ENCODE peak calls at places on chromosomes 4 and X, in eight cellular contexts. One of them, this sample, is unnamed.

GRCh38 chrX:78455901-78456300 is 128.5 kb upstream of the CYSLTR1 start:
- DNase-seq in transverse colon: no peak
- DNase-seq in fibroblast of lung: peak; percentile 33
- DNase-seq in A673: no peak
- DNase-seq in right atrium auricular region: no peak
- DNase-seq in AG04449: no peak
- DNase-seq in GM06990: no peak
- DNase-seq in suprapubic skin: no peak
- DNase-seq in this sample: peak; percentile 0

GRCh38 chr4:5378002-5378401 is 326.7 kb downstream of the STK32B start:
- DNase-seq in transverse colon: no peak
- DNase-seq in fibroblast of lung: no peak
- DNase-seq in A673: peak; percentile 62
- DNase-seq in right atrium auricular region: no peak
- DNase-seq in AG04449: no peak
- DNase-seq in GM06990: no peak
- DNase-seq in suprapubic skin: peak; percentile 69
- DNase-seq in this sample: no peak

GRCh38 chr4:52259978-52260377 is 208.9 kb downstream of the SPATA18 start:
- DNase-seq in transverse colon: no peak
- DNase-seq in fibroblast of lung: no peak
- DNase-seq in A673: no peak
- DNase-seq in right atrium auricular region: no peak
- DNase-seq in AG04449: no peak
- DNase-seq in GM06990: no peak
- DNase-seq in suprapubic skin: no peak
- DNase-seq in this sample: no peak

GRCh38 chr4:14879643-14880042 is 122.6 kb upstream of the CPEB2 start:
- DNase-seq in transverse colon: no peak
- DNase-seq in fibroblast of lung: no peak
- DNase-seq in A673: no peak
- DNase-seq in right atrium auricular region: no peak
- DNase-seq in AG04449: no peak
- DNase-seq in GM06990: no peak
- DNase-seq in suprapubic skin: no peak
- DNase-seq in this sample: no peak

GRCh38 chr4:5738061-5738460 is 27.1 kb downstream of the EVC start:
- DNase-seq in transverse colon: no peak
- DNase-seq in fibroblast of lung: no peak
- DNase-seq in A673: no peak
- DNase-seq in right atrium auricular region: no peak
- DNase-seq in AG04449: no peak
- DNase-seq in GM06990: no peak
- DNase-seq in suprapubic skin: no peak
- DNase-seq in this sample: no peak

GRCh38 chr4:27305246-27305645 is 444.6 kb downstream of the STIM2 start:
- DNase-seq in transverse colon: no peak
- DNase-seq in fibroblast of lung: no peak
- DNase-seq in A673: no peak
- DNase-seq in right atrium auricular region: no peak
- DNase-seq in AG04449: no peak
- DNase-seq in GM06990: no peak
- DNase-seq in suprapubic skin: no peak
- DNase-seq in this sample: no peak

GRCh38 chr4:16227462-16227868 is 1.2 kb upstream of the TAPT1 start:
- DNase-seq in transverse colon: peak; percentile 51
- DNase-seq in fibroblast of lung: peak; percentile 59
- DNase-seq in A673: peak; percentile 42
- DNase-seq in right atrium auricular region: peak; percentile 59
- DNase-seq in AG04449: no peak
- DNase-seq in GM06990: peak; percentile 18
- DNase-seq in suprapubic skin: peak; percentile 81
- DNase-seq in this sample: peak; percentile 33

GRCh38 chr4:122715221-122715620 is 17.3 kb upstream of the BBS12 start:
- DNase-seq in transverse colon: no peak
- DNase-seq in fibroblast of lung: no peak
- DNase-seq in A673: no peak
- DNase-seq in right atrium auricular region: no peak
- DNase-seq in AG04449: no peak
- DNase-seq in GM06990: no peak
- DNase-seq in suprapubic skin: no peak
- DNase-seq in this sample: no peak

GRCh38 chr4:86453044-86453501 is 93.2 kb upstream of the MAPK10 start:
- DNase-seq in transverse colon: no peak
- DNase-seq in fibroblast of lung: peak; percentile 22
- DNase-seq in A673: peak; percentile 26
- DNase-seq in right atrium auricular region: peak; percentile 59
- DNase-seq in AG04449: no peak
- DNase-seq in GM06990: no peak
- DNase-seq in suprapubic skin: no peak
- DNase-seq in this sample: peak; percentile 36

GRCh38 chr4:184310881-184311709 is 93.4 kb upstream of the ENPP6 start:
- DNase-seq in transverse colon: peak; percentile 83
- DNase-seq in fibroblast of lung: no peak
- DNase-seq in A673: no peak
- DNase-seq in right atrium auricular region: peak; percentile 42
- DNase-seq in AG04449: no peak
- DNase-seq in GM06990: no peak
- DNase-seq in suprapubic skin: no peak
- DNase-seq in this sample: no peak

GRCh38 chrX:52363247-52363883 is 5.5 kb upstream of the XAGE2 start:
- DNase-seq in transverse colon: peak; percentile 21
- DNase-seq in fibroblast of lung: no peak
- DNase-seq in A673: peak; percentile 77
- DNase-seq in right atrium auricular region: no peak
- DNase-seq in AG04449: no peak
- DNase-seq in GM06990: no peak
- DNase-seq in suprapubic skin: no peak
- DNase-seq in this sample: no peak

GRCh38 chr4:40448875-40449274 is 113.7 kb downstream of the CHRNA9 start:
- DNase-seq in transverse colon: peak; percentile 74
- DNase-seq in fibroblast of lung: no peak
- DNase-seq in A673: no peak
- DNase-seq in right atrium auricular region: no peak
- DNase-seq in AG04449: no peak
- DNase-seq in GM06990: no peak
- DNase-seq in suprapubic skin: no peak
- DNase-seq in this sample: no peak

GRCh38 chr4:114807759-114808404 is 209.3 kb downstream of the UGT8 start:
- DNase-seq in transverse colon: no peak
- DNase-seq in fibroblast of lung: peak; percentile 6
- DNase-seq in A673: peak; percentile 67
- DNase-seq in right atrium auricular region: no peak
- DNase-seq in AG04449: no peak
- DNase-seq in GM06990: peak; percentile 22
- DNase-seq in suprapubic skin: no peak
- DNase-seq in this sample: peak; percentile 13

GRCh38 chrX:2710041-2710471 is 19.0 kb downstream of the CD99 start:
- DNase-seq in transverse colon: peak; percentile 26
- DNase-seq in fibroblast of lung: peak; percentile 72
- DNase-seq in A673: peak; percentile 87
- DNase-seq in right atrium auricular region: no peak
- DNase-seq in AG04449: peak; percentile 41
- DNase-seq in GM06990: no peak
- DNase-seq in suprapubic skin: peak; percentile 84
- DNase-seq in this sample: peak; percentile 91

GRCh38 chr4:14868426-14868825 is 133.9 kb upstream of the CPEB2 start:
- DNase-seq in transverse colon: no peak
- DNase-seq in fibroblast of lung: no peak
- DNase-seq in A673: no peak
- DNase-seq in right atrium auricular region: no peak
- DNase-seq in AG04449: no peak
- DNase-seq in GM06990: no peak
- DNase-seq in suprapubic skin: no peak
- DNase-seq in this sample: no peak

GRCh38 chr4:61380865-61381264 is 180.7 kb downstream of the ADGRL3 start:
- DNase-seq in transverse colon: no peak
- DNase-seq in fibroblast of lung: no peak
- DNase-seq in A673: no peak
- DNase-seq in right atrium auricular region: no peak
- DNase-seq in AG04449: no peak
- DNase-seq in GM06990: no peak
- DNase-seq in suprapubic skin: no peak
- DNase-seq in this sample: no peak

GRCh38 chr4:100539706-100540105 is 21.9 kb upstream of the EMCN start:
- DNase-seq in transverse colon: no peak
- DNase-seq in fibroblast of lung: no peak
- DNase-seq in A673: no peak
- DNase-seq in right atrium auricular region: no peak
- DNase-seq in AG04449: no peak
- DNase-seq in GM06990: no peak
- DNase-seq in suprapubic skin: no peak
- DNase-seq in this sample: no peak

GRCh38 chrX:138871739-138872138 is 160.2 kb upstream of the FGF13 start:
- DNase-seq in transverse colon: no peak
- DNase-seq in fibroblast of lung: no peak
- DNase-seq in A673: no peak
- DNase-seq in right atrium auricular region: no peak
- DNase-seq in AG04449: no peak
- DNase-seq in GM06990: no peak
- DNase-seq in suprapubic skin: no peak
- DNase-seq in this sample: no peak

GRCh38 chrX:15808254-15808653 is 18.0 kb downstream of the ZRSR2 start:
- DNase-seq in transverse colon: no peak
- DNase-seq in fibroblast of lung: no peak
- DNase-seq in A673: no peak
- DNase-seq in right atrium auricular region: no peak
- DNase-seq in AG04449: no peak
- DNase-seq in GM06990: no peak
- DNase-seq in suprapubic skin: no peak
- DNase-seq in this sample: no peak

GRCh38 chr4:68878048-68878447 is 62.3 kb downstream of the UGT2B10 start:
- DNase-seq in transverse colon: no peak
- DNase-seq in fibroblast of lung: no peak
- DNase-seq in A673: no peak
- DNase-seq in right atrium auricular region: no peak
- DNase-seq in AG04449: no peak
- DNase-seq in GM06990: no peak
- DNase-seq in suprapubic skin: no peak
- DNase-seq in this sample: no peak

GRCh38 chr4:123980736-123981285 is 584.2 kb downstream of the SPRY1 start:
- DNase-seq in transverse colon: no peak
- DNase-seq in fibroblast of lung: no peak
- DNase-seq in A673: no peak
- DNase-seq in right atrium auricular region: no peak
- DNase-seq in AG04449: no peak
- DNase-seq in GM06990: no peak
- DNase-seq in suprapubic skin: no peak
- DNase-seq in this sample: peak; percentile 81

GRCh38 chr4:157290622-157291021 is 70.1 kb downstream of the GRIA2 start:
- DNase-seq in transverse colon: no peak
- DNase-seq in fibroblast of lung: no peak
- DNase-seq in A673: no peak
- DNase-seq in right atrium auricular region: no peak
- DNase-seq in AG04449: no peak
- DNase-seq in GM06990: no peak
- DNase-seq in suprapubic skin: no peak
- DNase-seq in this sample: no peak

GRCh38 chr4:157287445-157287844 is 66.9 kb downstream of the GRIA2 start:
- DNase-seq in transverse colon: no peak
- DNase-seq in fibroblast of lung: no peak
- DNase-seq in A673: no peak
- DNase-seq in right atrium auricular region: no peak
- DNase-seq in AG04449: no peak
- DNase-seq in GM06990: no peak
- DNase-seq in suprapubic skin: no peak
- DNase-seq in this sample: no peak

GRCh38 chr4:157294575-157294974 is 74.0 kb downstream of the GRIA2 start:
- DNase-seq in transverse colon: no peak
- DNase-seq in fibroblast of lung: no peak
- DNase-seq in A673: no peak
- DNase-seq in right atrium auricular region: no peak
- DNase-seq in AG04449: no peak
- DNase-seq in GM06990: no peak
- DNase-seq in suprapubic skin: no peak
- DNase-seq in this sample: no peak

GRCh38 chr4:157291071-157291470 is 70.5 kb downstream of the GRIA2 start:
- DNase-seq in transverse colon: no peak
- DNase-seq in fibroblast of lung: no peak
- DNase-seq in A673: peak; percentile 5
- DNase-seq in right atrium auricular region: no peak
- DNase-seq in AG04449: no peak
- DNase-seq in GM06990: no peak
- DNase-seq in suprapubic skin: no peak
- DNase-seq in this sample: no peak
- TF ChIP-seq CTCF in transverse colon: no peak
- TF ChIP-seq CTCF in fibroblast of lung: no peak
- TF ChIP-seq CTCF in A673: no peak
- TF ChIP-seq CTCF in right atrium auricular region: no peak
- TF ChIP-seq CTCF in AG04449: peak; percentile 10
- TF ChIP-seq CTCF in GM06990: no peak
- TF ChIP-seq CTCF in suprapubic skin: no peak
- TF ChIP-seq CTCF in this sample: no peak

GRCh38 chr4:41620594-41621256 is 82.8 kb downstream of the LIMCH1 start:
- DNase-seq in transverse colon: no peak
- DNase-seq in fibroblast of lung: no peak
- DNase-seq in A673: no peak
- DNase-seq in right atrium auricular region: no peak
- DNase-seq in AG04449: no peak
- DNase-seq in GM06990: no peak
- DNase-seq in suprapubic skin: no peak
- DNase-seq in this sample: no peak
- H3K4me3 ChIP-seq in transverse colon: no peak overlapping the region
- H3K4me3 ChIP-seq in fibroblast of lung: no peak overlapping the region
- H3K4me3 ChIP-seq in A673: no peak overlapping the region
- H3K4me3 ChIP-seq in right atrium auricular region: no peak overlapping the region
- H3K4me3 ChIP-seq in AG04449: no peak overlapping the region
- H3K4me3 ChIP-seq in GM06990: no peak overlapping the region
- H3K4me3 ChIP-seq in suprapubic skin: no peak overlapping the region
- H3K4me3 ChIP-seq in this sample: no peak overlapping the region

GRCh38 chrX:85851418-85851817 is 195.9 kb downstream of the CHM start:
- DNase-seq in transverse colon: peak; percentile 26
- DNase-seq in fibroblast of lung: no peak
- DNase-seq in A673: no peak
- DNase-seq in right atrium auricular region: no peak
- DNase-seq in AG04449: no peak
- DNase-seq in GM06990: no peak
- DNase-seq in suprapubic skin: no peak
- DNase-seq in this sample: peak; percentile 8
- TF ChIP-seq CTCF in transverse colon: no peak
- TF ChIP-seq CTCF in fibroblast of lung: peak; percentile 48
- TF ChIP-seq CTCF in A673: no peak
- TF ChIP-seq CTCF in right atrium auricular region: no peak
- TF ChIP-seq CTCF in AG04449: peak; percentile 21
- TF ChIP-seq CTCF in GM06990: no peak
- TF ChIP-seq CTCF in suprapubic skin: peak; percentile 11
- TF ChIP-seq CTCF in this sample: peak; percentile 40

GRCh38 chrX:109357714-109358113 is 124.2 kb downstream of the GUCY2F start:
- DNase-seq in transverse colon: no peak
- DNase-seq in fibroblast of lung: no peak
- DNase-seq in A673: no peak
- DNase-seq in right atrium auricular region: no peak
- DNase-seq in AG04449: no peak
- DNase-seq in GM06990: no peak
- DNase-seq in suprapubic skin: no peak
- DNase-seq in this sample: no peak

GRCh38 chrX:109360301-109360700 is 121.6 kb downstream of the GUCY2F start:
- DNase-seq in transverse colon: no peak
- DNase-seq in fibroblast of lung: peak; percentile 20
- DNase-seq in A673: no peak
- DNase-seq in right atrium auricular region: no peak
- DNase-seq in AG04449: no peak
- DNase-seq in GM06990: no peak
- DNase-seq in suprapubic skin: no peak
- DNase-seq in this sample: no peak

GRCh38 chrX:109356684-109357083 is 125.2 kb downstream of the GUCY2F start:
- DNase-seq in transverse colon: no peak
- DNase-seq in fibroblast of lung: no peak
- DNase-seq in A673: no peak
- DNase-seq in right atrium auricular region: no peak
- DNase-seq in AG04449: no peak
- DNase-seq in GM06990: no peak
- DNase-seq in suprapubic skin: no peak
- DNase-seq in this sample: no peak

GRCh38 chrX:109362101-109362500 is 119.8 kb downstream of the GUCY2F start:
- DNase-seq in transverse colon: no peak
- DNase-seq in fibroblast of lung: no peak
- DNase-seq in A673: no peak
- DNase-seq in right atrium auricular region: no peak
- DNase-seq in AG04449: no peak
- DNase-seq in GM06990: no peak
- DNase-seq in suprapubic skin: no peak
- DNase-seq in this sample: no peak
- H3K4me3 ChIP-seq in transverse colon: no peak overlapping the region
- H3K4me3 ChIP-seq in fibroblast of lung: no peak overlapping the region
- H3K4me3 ChIP-seq in A673: no peak overlapping the region
- H3K4me3 ChIP-seq in right atrium auricular region: no peak overlapping the region
- H3K4me3 ChIP-seq in AG04449: no peak overlapping the region
- H3K4me3 ChIP-seq in GM06990: no peak overlapping the region
- H3K4me3 ChIP-seq in suprapubic skin: no peak overlapping the region
- H3K4me3 ChIP-seq in this sample: no peak overlapping the region